ENCODE peak calls at places on chromosomes 7 and 10, in eight cellular contexts. I, W, J, S, Q, G, F and Z are unnamed samples.

GRCh38 chr7:17535776-17536175 is 237.3 kb downstream of the AHR start:
- DNase-seq in J (no peak), G (peak), F (no peak), W (no peak), S (no peak), I (no peak), Q (no peak), Z (no peak)

GRCh38 chr7:94223375-94224084 is 171.2 kb upstream of the COL1A2 start:
- DNase-seq in I (no peak), W (no peak), J (no peak), S (no peak), G (peak), Q (no peak), F (peak), Z (no peak)

GRCh38 chr10:102553771-102554170 is 50.0 kb downstream of the SUFU start:
- DNase-seq in S (no peak), I (no peak), W (no peak), Q (no peak), J (no peak), G (no peak), F (no peak), Z (no peak)

GRCh38 chr10:131692176-131692575 is 208.6 kb upstream of the PPP2R2D start:
- DNase-seq in J (no peak), I (no peak), W (no peak), G (no peak), Q (no peak), S (no peak), F (no peak), Z (no peak)

GRCh38 chr10:95172851-95173250 is 21.2 kb upstream of the ACSM6 start:
- DNase-seq in F (no peak), S (no peak), Q (no peak), I (no peak), W (no peak), J (no peak), G (no peak), Z (no peak)

GRCh38 chr7:155665957-155666287 is 21.5 kb downstream of the RBM33 start:
- DNase-seq in J (no peak), S (no peak), F (peak), G (peak), I (no peak), W (no peak), Q (peak), Z (no peak)

GRCh38 chr7:98281757-98282652 is 519 bp downstream of the BRI3 start:
- DNase-seq in Q (no peak), W (no peak), G (no peak), F (no peak), S (no peak), J (no peak), I (no peak), Z (no peak)

GRCh38 chr7:43211276-43211675 is 98.8 kb downstream of the HECW1 start:
- DNase-seq in Q (no peak), S (no peak), J (no peak), F (no peak), I (no peak), G (no peak), W (no peak), Z (no peak)

GRCh38 chr10:98242823-98243222 is 25.2 kb downstream of the LOXL4 start:
- DNase-seq in S (no peak), W (no peak), J (no peak), Q (no peak), F (no peak), G (peak), I (no peak), Z (no peak)

GRCh38 chr10:36181421-36181820 is 539.3 kb upstream of the FZD8 start:
- DNase-seq in J (no peak), F (no peak), I (no peak), W (no peak), Q (peak), G (peak), S (no peak), Z (no peak)

GRCh38 chr10:132396495-132397035 is 435 bp upstream of the PWWP2B start:
- DNase-seq in W (peak), J (peak), I (peak), F (no peak), S (peak), G (peak), Q (no peak), Z (peak)

GRCh38 chr7:98551541-98552273 is 65.4 kb upstream of the NPTX2 start:
- DNase-seq in S (no peak), Q (no peak), G (no peak), I (no peak), F (no peak), W (no peak), J (no peak), Z (no peak)

GRCh38 chr7:7795736-7796135 is 77.3 kb upstream of the RPA3 start:
- DNase-seq in F (no peak), W (no peak), S (no peak), I (no peak), J (no peak), G (peak), Q (no peak), Z (no peak)

GRCh38 chr7:132480534-132480933 is 95.7 kb downstream of the PLXNA4 start:
- DNase-seq in J (no peak), F (no peak), W (no peak), Q (no peak), S (no peak), G (no peak), I (no peak), Z (no peak)

GRCh38 chr10:53153831-53154230 is 381.2 kb upstream of the MBL2 start:
- DNase-seq in J (no peak), Q (no peak), G (no peak), S (no peak), W (no peak), I (no peak), F (no peak), Z (no peak)

GRCh38 chr7:148909560-148909959 is 25.5 kb upstream of the EZH2 start:
- DNase-seq in W (no peak), F (no peak), G (no peak), J (no peak), S (no peak), Q (no peak), I (no peak), Z (no peak)

DNA sequence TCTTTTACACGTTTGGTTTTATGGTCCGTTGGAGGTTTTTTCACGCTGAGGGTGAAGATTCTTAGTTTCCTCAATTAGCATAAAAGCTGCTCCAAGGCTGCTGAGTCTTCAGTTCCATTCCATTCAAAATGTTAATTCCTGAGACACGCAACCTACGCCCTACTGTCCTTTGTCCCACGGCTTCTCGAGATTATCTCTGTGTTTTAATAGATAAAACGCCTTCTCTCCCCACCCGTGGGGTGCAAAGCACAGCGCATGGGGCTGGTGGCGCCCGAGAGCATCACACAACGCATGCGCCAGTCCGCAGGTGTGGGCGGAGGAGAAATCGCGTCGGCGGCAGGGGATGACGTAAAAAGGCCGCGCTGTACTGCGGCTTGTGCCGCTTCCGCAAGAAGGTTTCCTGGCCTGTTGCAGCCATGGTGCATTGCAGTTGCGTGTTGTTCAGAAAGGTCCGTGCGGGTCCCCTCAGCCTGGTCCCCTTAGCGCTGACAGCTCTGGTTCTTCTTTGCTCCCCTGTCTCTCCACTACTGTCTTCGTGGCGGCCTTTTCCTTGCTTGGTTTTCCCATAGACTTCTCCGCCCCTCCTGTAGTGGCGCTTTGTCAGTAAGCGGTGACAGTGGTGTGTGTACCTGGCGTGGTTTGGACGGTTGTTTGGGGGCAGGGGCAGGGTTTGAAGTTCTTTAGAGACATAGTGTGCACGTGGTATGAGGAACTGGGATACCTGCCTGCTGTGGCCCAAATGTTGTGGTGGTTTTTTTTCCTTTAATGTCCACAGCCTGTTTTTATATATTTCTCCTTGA is at the start of gene GTPBP10:
- DNase-seq in G (peak), F (peak), Q (peak), I (peak), W (peak), S (peak), J (peak), Z (peak)
- TF ChIP-seq CTCF in G (peak), F (peak), Q (peak), I (peak), W (peak), S (peak), J (peak), Z (peak)

DNA sequence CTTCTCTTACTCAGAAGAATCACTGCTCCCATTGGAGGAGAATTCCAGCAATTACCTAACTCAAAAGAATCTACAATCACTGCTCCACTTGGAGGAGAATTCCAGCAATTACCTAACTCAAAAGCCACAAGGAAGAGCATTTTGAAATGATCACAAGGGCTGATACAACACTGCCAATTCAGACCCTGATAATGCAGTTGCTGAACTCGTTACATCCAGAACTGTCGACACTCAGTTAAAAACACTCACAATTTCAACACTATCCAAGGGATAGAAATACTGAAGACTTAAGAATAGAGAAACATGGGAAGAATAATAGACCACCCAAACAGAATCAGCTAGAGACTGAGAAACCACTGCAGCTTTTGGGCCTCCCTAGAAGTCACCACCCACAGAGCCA is 27.8 kb downstream of the AFAP1L2 start:
- DNase-seq in G (no peak), S (no peak), W (no peak), I (no peak), F (no peak), J (no peak), Q (no peak), Z (no peak)
- TF ChIP-seq CTCF in G (no peak), S (no peak), W (no peak), I (no peak), F (no peak), J (no peak), Q (no peak), Z (no peak)

GRCh38 chr7:117871778-117872538 is 1.3 kb downstream of the CTTNBP2 start:
- DNase-seq in G (no peak), I (no peak), J (no peak), F (no peak), Q (no peak), W (peak), S (no peak), Z (peak)

GRCh38 chr7:117871401-117871777 is 1.9 kb downstream of the CTTNBP2 start:
- DNase-seq in W (no peak), I (no peak), J (no peak), Q (no peak), G (no peak), F (no peak), S (no peak), Z (no peak)

GRCh38 chr7:117873056-117873932 is at the start of gene CTTNBP2:
- DNase-seq in F (no peak), W (peak), Q (peak), I (peak), G (peak), J (no peak), S (no peak), Z (peak)

GRCh38 chr7:117873933-117874530 is 791 bp upstream of the CTTNBP2 start:
- DNase-seq in G (no peak), J (no peak), S (no peak), Q (no peak), I (no peak), F (no peak), W (no peak), Z (no peak)

DNA sequence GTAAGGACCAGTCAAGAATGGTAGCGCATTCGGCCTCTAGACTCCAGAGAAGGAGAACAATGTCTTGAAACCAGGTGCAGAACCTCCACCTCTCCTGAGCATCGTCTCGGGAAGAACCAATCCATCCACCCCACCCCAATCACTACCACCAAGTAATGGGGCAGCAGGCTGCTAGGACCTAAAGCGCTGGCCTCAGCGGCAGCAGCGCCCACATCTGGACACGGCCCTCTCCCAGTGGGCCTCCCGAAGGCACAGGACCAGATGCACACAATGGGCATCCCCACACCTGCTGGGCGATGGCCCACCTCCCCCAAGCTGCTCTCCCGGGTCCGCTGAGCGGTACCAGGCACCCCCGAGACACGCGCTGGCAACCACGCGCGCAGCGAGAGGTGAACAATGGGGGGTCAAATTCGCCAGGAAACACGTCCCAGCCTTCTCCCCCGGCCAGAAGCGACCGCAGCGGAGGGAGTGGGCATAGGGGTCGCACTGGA is 631 bp downstream of the CTTNBP2 start:
- DNase-seq in I (peak), J (no peak), Q (no peak), F (no peak), G (no peak), W (peak), S (no peak), Z (peak)
- TF ChIP-seq CTCF in I (no peak), J (no peak), Q (no peak), F (peak), G (no peak), W (no peak), S (no peak), Z (peak)

GRCh38 chr10:70430489-70431445 is 10.7 kb downstream of the NODAL start:
- DNase-seq in J (no peak), W (no peak), Q (peak), G (peak), I (no peak), S (no peak), F (no peak), Z (no peak)
- TF ChIP-seq CTCF in J (no peak), W (no peak), Q (no peak), G (no peak), I (no peak), S (no peak), F (no peak), Z (peak)

GRCh38 chr7:87876759-87877234 is 504 bp downstream of the DBF4 start:
- DNase-seq in F (no peak), J (no peak), G (peak), I (peak), W (peak), Q (peak), S (peak), Z (peak)
- TF ChIP-seq CTCF in F (no peak), J (no peak), G (no peak), I (no peak), W (no peak), Q (no peak), S (no peak), Z (no peak)